ENCODE peak calls at places on chromosomes 2 and 18, in four cellular contexts. M is A549, C is K562, D is stomach. J is an unnamed sample.

GRCh38 chr2:10331033-10331701 is 28.5 kb downstream of the HPCAL1 start:
- DNase-seq in C (peak; percentile 69), D (peak; percentile 78), M (peak; percentile 81), J (peak; percentile 40)

GRCh38 chr18:46950064-46950656 is 32.8 kb downstream of the KATNAL2 start:
- DNase-seq in C (peak; percentile 21), M (peak; percentile 9), D (no peak), J (no peak)

GRCh38 chr2:161436411-161436810 is 20.3 kb downstream of the TBR1 start:
- DNase-seq in D (no peak), C (no peak), M (no peak), J (no peak)

GRCh38 chr2:46002507-46002883 is 294.7 kb upstream of the EPAS1 start:
- DNase-seq in M (peak; percentile 37), C (no peak), D (no peak), J (no peak)

GRCh38 chr18:48962857-48963554 is 12.2 kb upstream of the SMAD7 start:
- DNase-seq in C (no peak), D (no peak), M (no peak), J (no peak)

GRCh38 chr2:144438722-144439508 is 81.0 kb downstream of the ZEB2 start:
- DNase-seq in M (no peak), D (no peak), C (no peak), J (no peak)

GRCh38 chr2:172552547-172553291 is 3.2 kb upstream of the PDK1 start:
- DNase-seq in D (no peak), M (peak; percentile 19), C (peak; percentile 90), J (no peak)

GRCh38 chr2:109604597-109604996 is 9.2 kb downstream of the SEPTIN10 start:
- DNase-seq in M (peak; percentile 79), C (no peak), D (no peak), J (no peak)

GRCh38 chr2:120552800-120553471 is 182.7 kb upstream of the GLI2 start:
- DNase-seq in D (peak; percentile 94), M (peak; percentile 78), C (peak; percentile 88), J (no peak)

GRCh38 chr2:70328921-70329561 is 27.2 kb upstream of the FAM136A start:
- DNase-seq in C (no peak), D (peak; percentile 73), M (peak; percentile 68), J (no peak)

GRCh38 chr2:70983506-70984227 is 5.2 kb downstream of the ANKRD53 start:
- DNase-seq in D (peak; percentile 22), C (no peak), M (no peak), J (no peak)

GRCh38 chr2:162037886-162038285 is 36.1 kb downstream of the DPP4 start:
- DNase-seq in D (no peak), C (no peak), M (no peak), J (no peak)

GRCh38 chr18:10455726-10456453 is 1.5 kb downstream of the APCDD1 start:
- DNase-seq in C (no peak), M (no peak), D (no peak), J (no peak)

GRCh38 chr2:241702155-241702404 is 241 bp downstream of the ING5 start:
- DNase-seq in D (no peak), M (peak; percentile 89), C (peak; percentile 83), J (peak; percentile 15)

GRCh38 chr18:11034816-11035215 is 114.6 kb downstream of the PIEZO2 start:
- DNase-seq in D (no peak), C (no peak), M (no peak), J (no peak)

GRCh38 chr18:48021273-48021914 is 90.9 kb upstream of the SMAD2 start:
- DNase-seq in M (no peak), C (no peak), D (no peak), J (no peak)

GRCh38 chr2:180656455-180656847 is 324.0 kb upstream of the UBE2E3 start:
- DNase-seq in M (peak; percentile 66), D (no peak), C (no peak), J (no peak)

GRCh38 chr2:97673915-97674283 is 4.4 kb downstream of the C2orf92 start:
- DNase-seq in C (no peak), M (no peak), D (no peak), J (no peak)

GRCh38 chr2:30666307-30666874 is 140.9 kb downstream of the CAPN13 start:
- DNase-seq in M (peak; percentile 98), C (no peak), D (no peak), J (peak; percentile 32)

GRCh38 chr18:715626-716025 is 3.2 kb upstream of the ENOSF1 start:
- DNase-seq in D (no peak), C (no peak), M (no peak), J (no peak)

GRCh38 chr18:57819671-57820460 is 16.8 kb upstream of the ATP8B1 start:
- DNase-seq in C (peak; percentile 74), M (peak; percentile 68), D (peak; percentile 83), J (no peak)

GRCh38 chr2:70046534-70046933 is 40.7 kb upstream of the PCBP1 start:
- DNase-seq in M (no peak), C (no peak), D (no peak), J (no peak)

GRCh38 chr2:70927641-70928040 is 8.1 kb upstream of the ATP6V1B1 start:
- DNase-seq in C (no peak), D (no peak), M (no peak), J (no peak)

GRCh38 chr2:117785740-117786139 is 28.8 kb upstream of the DDX18 start:
- DNase-seq in D (peak; percentile 34), C (peak; percentile 44), M (peak; percentile 54), J (no peak)

GRCh38 chr2:27921880-27922589 is 31.5 kb downstream of the BABAM2 start:
- DNase-seq in C (no peak), D (no peak), M (peak; percentile 88), J (no peak)

GRCh38 chr2:96449174-96449573 is 56.0 kb downstream of the NEURL3 start:
- DNase-seq in C (no peak), D (no peak), M (no peak), J (no peak)

GRCh38 chr2:5401258-5401657 is 290.9 kb upstream of the SOX11 start:
- DNase-seq in C (no peak), M (no peak), D (no peak), J (no peak)

GRCh38 chr2:217804786-217805678 is 197.8 kb downstream of the TNS1 start:
- DNase-seq in M (no peak), C (no peak), D (no peak), J (no peak)

GRCh38 chr2:239035361-239035814 is 187.5 kb downstream of the TWIST2 start:
- DNase-seq in D (peak; percentile 56), M (no peak), C (peak; percentile 91), J (no peak)

GRCh38 chr18:33010149-33010548 is 237.3 kb upstream of the KLHL14 start:
- DNase-seq in C (no peak), D (no peak), M (no peak), J (no peak)

DNA sequence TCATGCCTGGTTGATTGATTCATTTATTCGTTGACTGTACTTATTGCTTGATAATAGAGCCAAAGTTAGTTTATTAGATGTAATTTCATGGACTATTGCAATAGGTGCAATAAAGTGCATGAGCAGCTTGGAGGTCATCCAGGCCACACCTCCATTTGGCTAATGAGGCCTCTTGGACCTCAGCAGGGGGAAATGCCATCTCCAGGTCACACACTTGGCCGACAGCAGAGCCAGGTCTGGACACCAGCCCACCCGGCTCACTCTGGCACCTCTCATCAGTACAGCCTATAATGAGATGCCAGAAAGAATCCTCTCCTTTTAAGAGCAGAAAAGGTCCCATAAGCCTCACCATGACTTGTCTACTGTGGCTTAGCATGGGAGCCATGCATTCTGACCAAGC is 71.2 kb upstream of the AFF3 start:
- DNase-seq in D (peak; percentile 32), C (no peak), M (no peak), J (no peak)
- TF ChIP-seq EP300 in D (no peak), C (no peak), M (no peak), J (no peak)

GRCh38 chr2:188494906-188495305 is 203.2 kb downstream of the GULP1 start:
- DNase-seq in C (no peak), M (no peak), D (no peak), J (no peak)

GRCh38 chr2:188497736-188498135 is 206.1 kb downstream of the GULP1 start:
- DNase-seq in C (no peak), M (no peak), D (no peak), J (no peak)

DNA sequence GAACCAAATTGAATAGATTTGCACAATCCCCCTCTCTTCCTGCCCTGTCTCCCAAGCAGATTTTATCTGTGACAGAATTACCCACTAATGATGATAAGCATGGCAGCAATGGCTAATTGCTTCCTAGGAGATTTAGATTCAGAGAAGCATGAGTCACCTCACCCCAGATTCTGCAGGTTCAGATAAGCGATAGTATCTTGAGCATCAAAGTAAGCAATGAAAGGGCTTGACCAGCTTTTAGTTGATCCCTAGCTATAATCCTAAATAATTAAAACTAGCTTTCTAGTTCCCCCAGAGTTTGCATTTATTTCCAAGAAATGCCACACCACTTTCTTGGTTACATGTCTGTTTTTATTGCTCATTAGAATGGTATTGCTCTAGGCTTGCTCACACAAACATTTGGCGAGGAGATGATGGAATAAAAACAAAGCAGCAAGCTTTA is 204.3 kb downstream of the GULP1 start:
- DNase-seq in D (no peak), C (no peak), M (no peak), J (no peak)
- TF ChIP-seq EP300 in D (no peak), C (no peak), M (no peak), J (no peak)

DNA sequence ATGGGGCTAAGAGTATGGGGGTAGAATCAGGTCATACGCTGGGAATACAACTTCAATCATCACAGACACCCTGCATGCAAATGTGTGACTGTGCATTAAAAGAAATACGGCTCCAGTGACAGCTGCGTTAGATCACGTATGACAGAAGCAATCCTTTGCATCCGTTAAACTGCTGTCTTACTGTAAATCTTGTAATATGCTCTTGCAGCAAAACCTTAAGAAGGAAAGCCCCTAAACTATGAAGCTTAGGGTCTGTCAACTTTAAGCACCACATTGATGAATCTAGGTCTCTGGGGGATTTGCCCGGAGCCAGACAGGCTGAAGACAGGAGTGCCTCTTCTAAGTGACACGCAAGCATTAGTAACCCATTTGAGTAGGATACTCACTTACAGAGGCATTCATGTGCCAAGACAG is 84.7 kb upstream of the EML6 start:
- DNase-seq in D (no peak), M (no peak), C (no peak), J (no peak)
- TF ChIP-seq EP300 in D (no peak), M (no peak), C (no peak), J (no peak)

DNA sequence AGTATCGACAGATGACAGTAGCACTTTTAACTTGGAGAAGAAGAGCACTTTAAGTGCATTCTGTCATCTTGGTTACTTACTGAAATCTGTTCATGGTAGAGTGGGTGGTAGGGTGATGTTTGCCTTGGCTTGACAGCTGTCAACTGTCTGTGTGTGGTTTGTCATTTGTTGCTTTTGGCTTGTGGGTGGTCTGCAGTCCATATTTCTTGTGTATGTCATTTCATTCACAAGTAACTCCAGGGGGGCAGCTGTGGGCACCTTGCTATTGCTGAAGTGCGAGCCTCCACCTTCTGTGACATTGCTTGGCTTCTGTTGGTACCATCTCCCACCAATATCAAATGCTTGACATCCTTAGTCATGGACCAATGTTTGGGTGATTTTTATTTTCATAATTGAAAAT is 311.6 kb upstream of the NRP2 start:
- DNase-seq in M (no peak), D (no peak), C (no peak), J (no peak)
- TF ChIP-seq EP300 in M (no peak), D (no peak), C (no peak), J (no peak)

GRCh38 chr18:2417861-2418610 is 153.3 kb downstream of the METTL4 start:
- DNase-seq in C (no peak), D (no peak), M (no peak), J (no peak)
- TF ChIP-seq EP300 in C (no peak), D (no peak), M (no peak), J (no peak)

GRCh38 chr2:168432565-168433186 is 23.4 kb upstream of the CERS6 start:
- DNase-seq in C (no peak), M (no peak), D (no peak), J (peak; percentile 65)
- TF ChIP-seq EP300 in C (no peak), M (no peak), D (no peak), J (no peak)

J was measured in GM12878.